ENCODE peak calls at places on chromosomes 7 and 10, in eight cellular contexts. H is PC-3, O is fibroblast of lung, A is amygdala, M is transverse colon, V is NCI-H460, G is GM06990, B is H54. W is an unnamed sample.

GRCh38 chr10:33066558-33067236 is 108.7 kb upstream of the ITGB1 start:
- DNase-seq in H (peak), O (peak), A (no peak), M (no peak), V (peak), G (no peak), B (peak), W (peak)

GRCh38 chr10:118511720-118512119 is 83.7 kb downstream of the PRLHR start:
- DNase-seq in H (peak), O (no peak), A (no peak), M (no peak), V (no peak), G (no peak), B (no peak), W (peak)

GRCh38 chr7:35362341-35362740 is 108.4 kb upstream of the TBX20 start:
- DNase-seq in H (no peak), O (no peak), A (no peak), M (no peak), V (no peak), G (no peak), B (no peak), W (no peak)

GRCh38 chr10:77600640-77601039 is 37.0 kb downstream of the KCNMA1 start:
- DNase-seq in H (no peak), O (no peak), A (no peak), M (no peak), V (no peak), G (no peak), B (no peak), W (no peak)

GRCh38 chr7:52639126-52639525 is 396.3 kb upstream of the POM121L12 start:
- DNase-seq in H (no peak), O (no peak), A (no peak), M (no peak), V (no peak), G (no peak), B (no peak), W (no peak)

GRCh38 chr7:30472771-30473392 is 5.7 kb downstream of the NOD1 start:
- DNase-seq in H (no peak), O (peak), A (no peak), M (no peak), V (no peak), G (no peak), B (no peak), W (peak)

GRCh38 chr10:34941471-34942357 is 126.6 kb upstream of the PARD3 start:
- DNase-seq in H (no peak), O (no peak), A (no peak), M (no peak), V (no peak), G (peak), B (no peak), W (no peak)

GRCh38 chr10:70458329-70459060 is 17.0 kb upstream of the NODAL start:
- DNase-seq in H (peak), O (peak), A (peak), M (peak), V (peak), G (no peak), B (peak), W (peak)

GRCh38 chr10:5896208-5896607 is 6.2 kb downstream of the FBH1 start:
- DNase-seq in H (no peak), O (no peak), A (no peak), M (no peak), V (no peak), G (no peak), B (no peak), W (no peak)

GRCh38 chr7:94154858-94155257 is 150.7 kb upstream of the BET1 start:
- DNase-seq in H (no peak), O (no peak), A (no peak), M (no peak), V (no peak), G (no peak), B (no peak), W (no peak)

GRCh38 chr10:59657724-59658123 is 51.9 kb downstream of the SLC16A9 start:
- DNase-seq in H (peak), O (no peak), A (no peak), M (no peak), V (no peak), G (no peak), B (no peak), W (no peak)

GRCh38 chr7:130733866-130734524 is at the start of gene KLF14:
- DNase-seq in H (no peak), O (no peak), A (no peak), M (peak), V (no peak), G (no peak), B (peak), W (no peak)

GRCh38 chr7:80467069-80467468 is 44.8 kb downstream of the GNAT3 start:
- DNase-seq in H (peak), O (peak), A (no peak), M (no peak), V (peak), G (no peak), B (no peak), W (peak)

GRCh38 chr10:1173091-1173490 is 116.9 kb downstream of the WDR37 start:
- DNase-seq in H (no peak), O (no peak), A (no peak), M (no peak), V (no peak), G (no peak), B (no peak), W (no peak)

GRCh38 chr10:3451516-3452185 is 279.1 kb upstream of the PITRM1 start:
- DNase-seq in H (no peak), O (no peak), A (no peak), M (no peak), V (no peak), G (no peak), B (no peak), W (no peak)

GRCh38 chr10:89792187-89792586 is 90.8 kb downstream of the KIF20B start:
- DNase-seq in H (peak), O (peak), A (no peak), M (no peak), V (no peak), G (no peak), B (no peak), W (peak)

GRCh38 chr10:126058104-126058503 is 161.7 kb downstream of the FANK1 start:
- DNase-seq in H (no peak), O (no peak), A (no peak), M (no peak), V (no peak), G (no peak), B (no peak), W (no peak)

GRCh38 chr7:3204526-3204925 is 96.5 kb upstream of the SDK1 start:
- DNase-seq in H (no peak), O (no peak), A (no peak), M (no peak), V (no peak), G (no peak), B (no peak), W (no peak)

GRCh38 chr7:24851791-24852190 is 94.5 kb upstream of the GSDME start:
- DNase-seq in H (peak), O (peak), A (no peak), M (no peak), V (no peak), G (no peak), B (no peak), W (peak)

GRCh38 chr10:21057989-21058388 is 160.9 kb upstream of the NEBL start:
- DNase-seq in H (no peak), O (no peak), A (no peak), M (no peak), V (no peak), G (no peak), B (no peak), W (no peak)

GRCh38 chr10:484441-484924 is 205.0 kb downstream of the DIP2C start:
- DNase-seq in H (peak), O (peak), A (no peak), M (peak), V (no peak), G (no peak), B (peak), W (peak)

GRCh38 chr7:92949748-92950147 is 113.4 kb upstream of the CDK6 start:
- DNase-seq in H (no peak), O (no peak), A (no peak), M (peak), V (no peak), G (no peak), B (no peak), W (no peak)

GRCh38 chr10:132143162-132143561 is 43.6 kb upstream of the DPYSL4 start:
- DNase-seq in H (no peak), O (no peak), A (no peak), M (no peak), V (no peak), G (no peak), B (no peak), W (no peak)